ENCODE peak calls at places on chromosomes 6 and 20, in six cellular contexts. F is upper lobe of left lung, Q is HepG2, P is HCT116, R is GM12878, Y is GM23338. W is an unnamed sample.

GRCh38 chr20:32446301-32447100 is 88.4 kb downstream of the ASXL1 start:
- ATAC-seq in F (no peak), Q (peak), P (peak), R (no peak), Y (no peak), W (no peak)

GRCh38 chr20:25300496-25301170 is 52.7 kb downstream of the PYGB start:
- ATAC-seq in F (no peak), Q (peak), P (no peak), R (no peak), Y (peak), W (no peak)

GRCh38 chr6:117711369-117711768 is 36.1 kb downstream of the NUS1 start:
- ATAC-seq in F (no peak), Q (peak), P (peak), R (peak), Y (peak), W (no peak)

GRCh38 chr6:70059047-70059719 is 192.8 kb downstream of the COL19A1 start:
- ATAC-seq in F (no peak), Q (no peak), P (no peak), R (no peak), Y (no peak), W (no peak)

GRCh38 chr20:32159766-32160221 is 47.7 kb downstream of the PLAGL2 start:
- ATAC-seq in F (no peak), Q (no peak), P (no peak), R (no peak), Y (no peak), W (no peak)

GRCh38 chr20:47612670-47613069 is 111.0 kb downstream of the NCOA3 start:
- ATAC-seq in F (no peak), Q (no peak), P (no peak), R (no peak), Y (no peak), W (no peak)

GRCh38 chr6:125393449-125393858 is 91.7 kb upstream of the HDDC2 start:
- ATAC-seq in F (peak), Q (no peak), P (no peak), R (peak), Y (no peak), W (no peak)

GRCh38 chr6:165680975-165681374 is 17.9 kb upstream of the PDE10A start:
- ATAC-seq in F (no peak), Q (no peak), P (no peak), R (no peak), Y (no peak), W (no peak)

GRCh38 chr6:1708820-1709612 is 99.3 kb downstream of the FOXC1 start:
- ATAC-seq in F (peak), Q (peak), P (peak), R (no peak), Y (no peak), W (no peak)

GRCh38 chr20:39360029-39360620 is 398.0 kb downstream of the DHX35 start:
- ATAC-seq in F (no peak), Q (no peak), P (no peak), R (no peak), Y (no peak), W (no peak)

GRCh38 chr6:167543602-167544506 is 219.0 kb downstream of the TTLL2 start:
- ATAC-seq in F (peak), Q (no peak), P (no peak), R (no peak), Y (no peak), W (peak)

GRCh38 chr6:32794510-32794909 is 22.3 kb downstream of the HLA-DOB start:
- ATAC-seq in F (peak), Q (no peak), P (no peak), R (no peak), Y (no peak), W (no peak)

GRCh38 chr20:25100914-25101313 is 19.0 kb upstream of the VSX1 start:
- ATAC-seq in F (no peak), Q (no peak), P (no peak), R (no peak), Y (no peak), W (no peak)

DNA sequence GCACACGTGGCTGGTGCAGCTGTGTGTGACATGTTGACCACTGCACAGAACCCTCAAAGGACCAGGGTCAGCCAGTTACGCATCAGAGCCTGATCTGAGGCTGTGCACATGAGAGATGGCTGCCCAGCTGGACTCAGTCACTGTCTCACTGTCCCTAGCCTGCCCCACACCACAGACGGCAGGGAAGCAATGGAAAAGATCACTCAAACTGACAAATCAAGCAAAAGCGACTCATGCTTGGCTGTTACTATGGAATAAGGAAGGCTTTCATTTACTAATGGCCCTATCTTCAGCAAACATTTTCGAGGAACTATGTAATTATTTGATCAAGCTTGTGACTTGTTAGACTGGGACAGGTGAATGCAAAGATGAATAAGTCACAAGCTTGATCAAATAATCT is 137.0 kb downstream of the SLC23A2 start:
- ATAC-seq in F (no peak), Q (peak), P (no peak), R (no peak), Y (no peak), W (no peak)
- TF ChIP-seq POLR2AphosphoS5 in F (no peak), Q (no peak), P (no peak), R (no peak), Y (no peak), W (no peak)

GRCh38 chr6:163260911-163261310 is 153.6 kb upstream of the QKI start:
- ATAC-seq in F (no peak), Q (no peak), P (no peak), R (no peak), Y (peak), W (no peak)

GRCh38 chr6:163261361-163261760 is 153.2 kb upstream of the QKI start:
- ATAC-seq in F (no peak), Q (no peak), P (no peak), R (no peak), Y (no peak), W (no peak)

GRCh38 chr6:163262080-163262479 is 152.4 kb upstream of the QKI start:
- ATAC-seq in F (no peak), Q (no peak), P (no peak), R (no peak), Y (no peak), W (no peak)

GRCh38 chr6:163260111-163260895 is 154.2 kb upstream of the QKI start:
- ATAC-seq in F (peak), Q (peak), P (no peak), R (no peak), Y (peak), W (peak)

GRCh38 chr6:163259689-163260088 is 154.8 kb upstream of the QKI start:
- ATAC-seq in F (no peak), Q (no peak), P (no peak), R (no peak), Y (no peak), W (peak)
- H3K4me3 ChIP-seq in F (no peak), Q (no peak), P (no peak), R (no peak), Y (peak), W (no peak)

DNA sequence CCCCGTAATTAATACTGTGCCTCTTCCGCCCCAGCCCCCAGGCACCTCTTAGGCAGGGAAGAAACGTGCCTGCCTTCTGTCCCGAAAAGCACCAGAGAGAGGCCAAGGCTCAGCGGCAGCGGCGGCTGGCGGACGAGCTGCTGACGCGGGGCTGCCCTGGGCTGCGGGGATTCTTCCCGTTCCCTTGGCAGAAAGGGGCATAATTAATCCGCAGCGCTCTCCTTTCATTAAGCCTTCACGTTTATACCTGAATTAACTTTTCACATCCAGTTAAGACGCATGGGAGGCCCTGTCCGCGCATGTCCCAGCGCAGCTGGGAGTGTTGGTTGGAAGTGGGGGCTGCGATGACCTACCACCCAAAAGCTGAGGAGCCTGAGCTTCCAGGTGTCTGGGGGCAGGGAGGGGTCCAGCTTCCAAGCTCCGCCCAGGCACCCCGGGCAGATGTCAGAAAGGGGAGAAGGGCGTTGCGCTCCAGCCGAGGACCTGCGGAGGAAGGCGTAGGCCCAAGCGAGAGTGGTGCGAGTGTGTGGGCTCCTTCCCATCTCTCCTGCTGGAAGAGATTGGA is 167.4 kb upstream of the LRFN2 start:
- ATAC-seq in F (no peak), Q (no peak), P (no peak), R (no peak), Y (peak), W (no peak)
- TF ChIP-seq CTCF in F (no peak), Q (no peak), P (no peak), R (no peak), Y (no peak), W (no peak)

GRCh38 chr20:50283922-50284810 is 93.5 kb downstream of the CEBPB start:
- ATAC-seq in F (peak), Q (peak), P (peak), R (no peak), Y (no peak), W (peak)
- TF ChIP-seq POLR2AphosphoS5 in F (peak), Q (no peak), P (peak), R (no peak), Y (no peak), W (no peak)

GRCh38 chr20:51541189-51542032 is 1.1 kb downstream of the NFATC2 start:
- ATAC-seq in F (peak), Q (peak), P (no peak), R (peak), Y (peak), W (peak)

GRCh38 chr20:51542033-51542893 is at the start of gene NFATC2:
- ATAC-seq in F (peak), Q (peak), P (peak), R (peak), Y (peak), W (peak)

GRCh38 chr20:51545515-51545914 is 3.0 kb upstream of the NFATC2 start:
- ATAC-seq in F (no peak), Q (no peak), P (no peak), R (no peak), Y (no peak), W (no peak)

GRCh38 chr20:51540585-51540984 is 1.9 kb downstream of the NFATC2 start:
- ATAC-seq in F (no peak), Q (no peak), P (no peak), R (no peak), Y (no peak), W (no peak)

GRCh38 chr20:51542894-51543788 is 622 bp upstream of the NFATC2 start:
- ATAC-seq in F (no peak), Q (no peak), P (no peak), R (no peak), Y (no peak), W (no peak)
- H3K4me3 ChIP-seq in F (peak), Q (peak), P (peak), R (peak), Y (peak), W (peak)

GRCh38 chr20:35604444-35604750 is 11.2 kb upstream of the SPAG4 start:
- ATAC-seq in F (no peak), Q (peak), P (peak), R (peak), Y (peak), W (no peak)
- TF ChIP-seq CTCF in F (no peak), Q (peak), P (peak), R (peak), Y (peak), W (no peak)

GRCh38 chr6:149922642-149923326 is at the start of gene RAET1G:
- ATAC-seq in F (peak), Q (peak), P (peak), R (peak), Y (peak), W (peak)
- TF ChIP-seq POLR2AphosphoS5 in F (no peak), Q (no peak), P (peak), R (no peak), Y (no peak), W (peak)

GRCh38 chr20:58906894-58907293 is 54.4 kb downstream of the GNAS start:
- ATAC-seq in F (peak), Q (no peak), P (no peak), R (peak), Y (no peak), W (no peak)
- H3K4me3 ChIP-seq in F (peak), Q (no peak), P (no peak), R (peak), Y (no peak), W (no peak)

DNA sequence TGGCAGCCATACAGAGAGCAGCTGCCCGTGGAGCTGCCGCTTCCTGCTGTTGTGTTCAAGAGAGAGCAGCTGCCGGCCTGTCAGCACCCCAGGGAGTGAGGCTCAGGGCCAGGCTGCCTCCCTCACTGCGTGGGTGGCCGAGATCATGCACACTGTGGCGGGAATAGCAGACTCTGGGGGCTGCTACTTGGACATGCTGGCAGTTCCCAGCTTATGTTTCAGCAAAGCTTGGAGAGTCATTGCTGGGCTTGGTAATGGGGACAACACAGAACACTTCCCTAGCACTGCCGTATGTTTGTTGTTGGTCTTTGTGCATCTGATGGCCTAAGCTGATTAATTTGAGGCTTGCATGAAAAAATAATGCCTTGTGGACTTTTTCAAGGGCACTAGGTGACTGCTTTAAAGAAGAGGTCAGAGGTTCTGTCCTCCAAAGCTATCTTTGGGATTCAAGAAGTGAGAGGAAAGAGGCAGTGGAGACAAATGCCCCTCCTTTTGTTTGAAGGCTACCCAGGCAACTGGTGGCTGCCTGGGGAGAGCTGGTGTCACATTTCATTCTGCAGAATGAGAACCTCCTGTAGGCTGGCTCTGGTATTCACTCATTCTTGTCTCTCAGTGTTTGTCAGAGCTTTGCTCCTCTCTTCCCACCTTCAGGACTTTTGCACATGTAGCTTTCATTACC is 18.8 kb downstream of the MRAP2 start:
- ATAC-seq in F (peak), Q (peak), P (peak), R (no peak), Y (peak), W (peak)
- TF ChIP-seq CTCF in F (no peak), Q (peak), P (no peak), R (no peak), Y (no peak), W (no peak)

DNA sequence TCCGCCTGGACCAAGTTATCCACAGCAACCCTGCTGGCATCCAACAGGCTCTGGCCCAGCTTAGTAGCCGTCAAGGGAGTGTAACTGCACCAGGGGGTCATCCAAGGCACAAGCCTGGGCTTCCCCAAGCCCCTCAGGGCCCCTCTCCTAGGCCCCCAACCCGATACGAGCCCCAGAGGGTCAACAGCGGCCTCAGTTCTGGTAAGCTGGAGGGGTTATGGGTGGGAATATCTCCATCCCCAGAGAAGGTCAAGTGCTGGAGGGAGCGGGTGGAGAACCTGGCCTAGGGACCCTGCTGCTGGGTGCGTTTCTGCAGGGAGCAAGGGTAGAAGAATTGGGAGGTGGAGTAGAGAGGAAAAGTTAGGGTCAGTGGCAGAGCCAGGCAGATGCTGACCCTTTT is 12.9 kb downstream of the PRRC2A start:
- ATAC-seq in F (no peak), Q (no peak), P (no peak), R (no peak), Y (no peak), W (no peak)
- TF ChIP-seq POLR2AphosphoS5 in F (no peak), Q (peak), P (no peak), R (no peak), Y (no peak), W (no peak)

W was measured in gastroesophageal sphincter.